ENCODE peak calls at places on chromosome X, in eight cellular contexts. D is H9; B is A549; G is GM23248; A is fibroblast of pulmonary artery; P is activated CD4-positive, alpha-beta T cell treated with anti-CD3 and anti-CD28 coated beads, Interleukin-2, amount 10 ng/mL, durations not matched to agents 7 days and 5 days; N is NCI-H2081; Q is ACHN. C is an unnamed sample.

GRCh38 chrX:136273986-136274385 is 22.8 kb upstream of the MAP7D3 start:
- DNase-seq in P (no peak), G (no peak), D (no peak), B (no peak), A (no peak), Q (no peak), N (peak), C (no peak)

GRCh38 chrX:40855411-40855810 is 120.1 kb upstream of the MED14 start:
- DNase-seq in Q (no peak), G (peak), B (no peak), N (peak), D (no peak), A (peak), P (no peak), C (no peak)

GRCh38 chrX:39816871-39817731 is 280.7 kb downstream of the BCOR start:
- DNase-seq in P (peak), G (peak), Q (no peak), D (peak), A (peak), B (no peak), N (no peak), C (no peak)

GRCh38 chrX:78769356-78769755 is 21.8 kb downstream of the LPAR4 start:
- DNase-seq in N (no peak), D (no peak), P (no peak), B (no peak), G (no peak), A (no peak), Q (no peak), C (no peak)

GRCh38 chrX:131778269-131779218 is 234.7 kb downstream of the OR13H1 start:
- DNase-seq in G (no peak), N (peak), P (no peak), Q (no peak), B (peak), D (no peak), A (no peak), C (no peak)

GRCh38 chrX:136954930-136955329 is 74.4 kb upstream of the RBMX start:
- DNase-seq in D (no peak), P (no peak), Q (peak), B (no peak), N (no peak), G (peak), A (peak), C (no peak)

GRCh38 chrX:114970806-114971205 is 46.6 kb downstream of the IL13RA2 start:
- DNase-seq in G (peak), P (no peak), D (no peak), N (no peak), Q (no peak), A (no peak), B (no peak), C (no peak)

GRCh38 chrX:129701624-129702069 is 37.1 kb upstream of the XPNPEP2 start:
- DNase-seq in Q (no peak), P (no peak), B (no peak), G (peak), A (peak), D (no peak), N (no peak), C (no peak)

GRCh38 chrX:131816551-131817136 is 206.5 kb upstream of the STK26 start:
- DNase-seq in N (peak), Q (no peak), B (no peak), P (peak), D (no peak), A (no peak), G (peak), C (no peak)

GRCh38 chrX:39196192-39197102 is 395.2 kb downstream of the MID1IP1 start:
- DNase-seq in B (no peak), A (no peak), N (no peak), D (no peak), G (peak), P (peak), Q (no peak), C (peak)

GRCh38 chrX:28659269-28659668 is 72.0 kb downstream of the IL1RAPL1 start:
- DNase-seq in D (peak), Q (no peak), B (no peak), A (no peak), N (no peak), P (peak), G (no peak), C (no peak)

GRCh38 chrX:104315555-104315954 is 60.8 kb upstream of the ESX1 start:
- DNase-seq in G (peak), N (no peak), Q (peak), D (no peak), A (peak), B (no peak), P (no peak), C (no peak)

GRCh38 chrX:52424658-52425057 is 55.8 kb downstream of the XAGE2 start:
- DNase-seq in Q (peak), N (no peak), D (no peak), G (peak), B (no peak), P (no peak), A (peak), C (peak)

GRCh38 chrX:22192419-22193086 is 80.2 kb upstream of the CBLL2 start:
- DNase-seq in A (peak), G (peak), D (peak), Q (peak), N (peak), P (peak), B (peak), C (peak)

GRCh38 chrX:1763294-1763693 is 148.4 kb downstream of the ASMT start:
- DNase-seq in P (no peak), N (no peak), A (no peak), G (no peak), B (no peak), Q (no peak), D (no peak), C (no peak)

GRCh38 chrX:119072771-119073170 is at the start of gene CT47C1:
- DNase-seq in G (no peak), A (no peak), B (no peak), D (no peak), P (no peak), Q (no peak), N (no peak), C (no peak)

GRCh38 chrX:116873678-116874077 is 410.9 kb upstream of the CT83 start:
- DNase-seq in Q (no peak), P (no peak), A (peak), B (no peak), G (peak), D (no peak), N (no peak), C (no peak)

GRCh38 chrX:16869393-16870094 is 618 bp downstream of the RBBP7 start:
- DNase-seq in Q (peak), P (peak), B (no peak), D (peak), A (peak), N (peak), G (peak), C (peak)

GRCh38 chrX:122512561-122513072 is 671.5 kb upstream of the GRIA3 start:
- DNase-seq in B (no peak), G (peak), N (no peak), Q (no peak), A (no peak), P (no peak), D (no peak), C (peak)

GRCh38 chrX:40943093-40943641 is 142.1 kb upstream of the USP9X start:
- DNase-seq in A (no peak), G (no peak), P (no peak), B (no peak), Q (no peak), D (no peak), N (no peak), C (no peak)

GRCh38 chrX:46408553-46409407 is 136.4 kb downstream of the ZNF674 start:
- DNase-seq in P (peak), A (peak), D (peak), G (peak), Q (peak), N (peak), B (peak), C (peak)

GRCh38 chrX:19174401-19175025 is 52.2 kb upstream of the ADGRG2 start:
- DNase-seq in P (no peak), B (peak), Q (peak), G (peak), D (no peak), A (peak), N (no peak), C (no peak)

GRCh38 chrX:1877780-1878179 is 262.9 kb downstream of the ASMT start:
- DNase-seq in G (no peak), D (no peak), P (no peak), A (no peak), N (no peak), Q (no peak), B (no peak), C (no peak)

GRCh38 chrX:16666541-16666940 is 16.6 kb downstream of the S100G start:
- DNase-seq in D (no peak), N (no peak), B (no peak), Q (no peak), P (no peak), A (no peak), G (peak), C (peak)

GRCh38 chrX:40107291-40108083 is 9.7 kb upstream of the BCOR start:
- DNase-seq in P (no peak), G (peak), Q (peak), N (peak), D (peak), A (no peak), B (peak), C (peak)

GRCh38 chrX:136635235-136635634 is 12.7 kb upstream of the CD40LG start:
- DNase-seq in G (no peak), Q (no peak), N (no peak), A (no peak), P (peak), D (no peak), B (no peak), C (no peak)

GRCh38 chrX:26347171-26347570 is 131.2 kb downstream of the MAGEB5 start:
- DNase-seq in P (no peak), A (no peak), B (no peak), N (no peak), G (no peak), Q (no peak), D (no peak), C (no peak)

GRCh38 chrX:22542641-22543040 is 269.9 kb downstream of the CBLL2 start:
- DNase-seq in Q (no peak), A (no peak), D (no peak), B (no peak), P (no peak), G (peak), N (no peak), C (no peak)

GRCh38 chrX:149572743-149573142 is 14.5 kb downstream of the MAGEA9B start:
- DNase-seq in A (no peak), B (no peak), Q (no peak), G (peak), D (no peak), N (no peak), P (no peak), C (no peak)

GRCh38 chrX:72238183-72238582 is 644 bp downstream of the ERCC6L start:
- DNase-seq in A (no peak), G (peak), B (no peak), N (no peak), P (no peak), Q (no peak), D (no peak), C (no peak)

GRCh38 chrX:68681443-68681941 is 34.0 kb downstream of the STARD8 start:
- DNase-seq in D (no peak), A (peak), B (no peak), N (no peak), P (no peak), G (peak), Q (peak), C (no peak)

GRCh38 chrX:30620980-30621716 is 32.1 kb upstream of the GK start:
- DNase-seq in D (no peak), P (no peak), B (peak), A (peak), N (no peak), Q (peak), G (peak), C (peak)

GRCh38 chrX:29241831-29242230 is 654.6 kb downstream of the IL1RAPL1 start:
- DNase-seq in P (no peak), D (no peak), N (no peak), Q (no peak), A (no peak), B (no peak), G (no peak), C (no peak)

GRCh38 chrX:151789179-151789800 is 54.7 kb downstream of the CNGA2 start:
- DNase-seq in D (no peak), A (peak), Q (peak), B (peak), N (no peak), P (no peak), G (peak), C (no peak)

GRCh38 chrX:79336869-79337815 is 30.0 kb downstream of the ITM2A start:
- DNase-seq in D (no peak), N (no peak), B (no peak), Q (no peak), G (no peak), P (no peak), A (no peak), C (no peak)

GRCh38 chrX:75746891-75747639 is 38.0 kb downstream of the MAGEE2 start:
- DNase-seq in D (peak), N (no peak), B (peak), G (peak), P (peak), Q (peak), A (peak), C (no peak)

GRCh38 chrX:16695079-16695676 is 17.3 kb downstream of the CTPS2 start:
- DNase-seq in B (peak), N (peak), D (peak), A (peak), G (peak), P (peak), Q (peak), C (no peak)

GRCh38 chrX:155745792-155746191 is 133.0 kb upstream of the TMLHE start:
- DNase-seq in G (peak), P (no peak), Q (no peak), B (no peak), D (no peak), A (peak), N (peak), C (no peak)

GRCh38 chrX:4844376-4844775 is 1130.9 kb upstream of the PRKX start:
- DNase-seq in N (no peak), P (no peak), G (no peak), Q (no peak), D (no peak), A (no peak), B (no peak), C (peak)

GRCh38 chrX:47218920-47219815 is 687 bp downstream of the CDK16 start:
- DNase-seq in N (peak), G (peak), Q (peak), P (peak), D (peak), A (no peak), B (peak), C (no peak)